ENCODE peak calls at places on chromosomes 5 and 9, in seven cellular contexts. One of them, this sample, is unnamed.

GRCh38 chr5:60633336-60633735 is 66.6 kb downstream of the DEPDC1B start:
- DNase-seq in gastrocnemius medialis: no peak
- DNase-seq in astrocyte of the spinal cord: peak; percentile 86
- DNase-seq in pancreas: peak; percentile 56
- DNase-seq in H9: no peak
- DNase-seq in mesothelial cell of epicardium: no peak
- DNase-seq in dorsolateral prefrontal cortex: no peak
- DNase-seq in this sample: no peak

GRCh38 chr5:158978061-158978745 is 121.5 kb downstream of the EBF1 start:
- DNase-seq in pancreas: no peak
- DNase-seq in astrocyte of the spinal cord: peak; percentile 85
- DNase-seq in mesothelial cell of epicardium: no peak
- DNase-seq in gastrocnemius medialis: no peak
- DNase-seq in H9: no peak
- DNase-seq in dorsolateral prefrontal cortex: no peak
- DNase-seq in this sample: no peak

GRCh38 chr5:147752666-147753290 is 29.8 kb downstream of the JAKMIP2 start:
- DNase-seq in mesothelial cell of epicardium: no peak
- DNase-seq in H9: no peak
- DNase-seq in astrocyte of the spinal cord: peak; percentile 25
- DNase-seq in dorsolateral prefrontal cortex: no peak
- DNase-seq in gastrocnemius medialis: no peak
- DNase-seq in pancreas: no peak
- DNase-seq in this sample: no peak

GRCh38 chr5:83516962-83517750 is 45.6 kb downstream of the VCAN start:
- DNase-seq in dorsolateral prefrontal cortex: no peak
- DNase-seq in pancreas: no peak
- DNase-seq in mesothelial cell of epicardium: no peak
- DNase-seq in H9: no peak
- DNase-seq in gastrocnemius medialis: no peak
- DNase-seq in astrocyte of the spinal cord: peak; percentile 34
- DNase-seq in this sample: no peak

GRCh38 chr5:73519531-73520283 is 21.5 kb downstream of the BTF3 start:
- DNase-seq in mesothelial cell of epicardium: peak; percentile 62
- DNase-seq in astrocyte of the spinal cord: peak; percentile 83
- DNase-seq in dorsolateral prefrontal cortex: peak; percentile 65
- DNase-seq in H9: peak; percentile 88
- DNase-seq in gastrocnemius medialis: peak; percentile 11
- DNase-seq in pancreas: no peak
- DNase-seq in this sample: peak; percentile 66

GRCh38 chr5:31235381-31235780 is 41.9 kb downstream of the CDH6 start:
- DNase-seq in dorsolateral prefrontal cortex: no peak
- DNase-seq in gastrocnemius medialis: no peak
- DNase-seq in H9: no peak
- DNase-seq in pancreas: no peak
- DNase-seq in mesothelial cell of epicardium: no peak
- DNase-seq in astrocyte of the spinal cord: peak; percentile 23
- DNase-seq in this sample: no peak

GRCh38 chr5:37875051-37875787 is 35.4 kb upstream of the GDNF start:
- DNase-seq in gastrocnemius medialis: no peak
- DNase-seq in mesothelial cell of epicardium: no peak
- DNase-seq in H9: no peak
- DNase-seq in astrocyte of the spinal cord: peak; percentile 91
- DNase-seq in dorsolateral prefrontal cortex: no peak
- DNase-seq in pancreas: no peak
- DNase-seq in this sample: no peak

GRCh38 chr5:116492016-116492623 is 82.5 kb downstream of the SEMA6A start:
- DNase-seq in H9: no peak
- DNase-seq in astrocyte of the spinal cord: peak; percentile 94
- DNase-seq in pancreas: no peak
- DNase-seq in mesothelial cell of epicardium: no peak
- DNase-seq in dorsolateral prefrontal cortex: no peak
- DNase-seq in gastrocnemius medialis: no peak
- DNase-seq in this sample: no peak

GRCh38 chr5:118611332-118611945 is 376.9 kb downstream of the DTWD2 start:
- DNase-seq in pancreas: no peak
- DNase-seq in H9: peak; percentile 48
- DNase-seq in astrocyte of the spinal cord: peak; percentile 44
- DNase-seq in gastrocnemius medialis: no peak
- DNase-seq in mesothelial cell of epicardium: no peak
- DNase-seq in dorsolateral prefrontal cortex: no peak
- DNase-seq in this sample: peak; percentile 16

DNA sequence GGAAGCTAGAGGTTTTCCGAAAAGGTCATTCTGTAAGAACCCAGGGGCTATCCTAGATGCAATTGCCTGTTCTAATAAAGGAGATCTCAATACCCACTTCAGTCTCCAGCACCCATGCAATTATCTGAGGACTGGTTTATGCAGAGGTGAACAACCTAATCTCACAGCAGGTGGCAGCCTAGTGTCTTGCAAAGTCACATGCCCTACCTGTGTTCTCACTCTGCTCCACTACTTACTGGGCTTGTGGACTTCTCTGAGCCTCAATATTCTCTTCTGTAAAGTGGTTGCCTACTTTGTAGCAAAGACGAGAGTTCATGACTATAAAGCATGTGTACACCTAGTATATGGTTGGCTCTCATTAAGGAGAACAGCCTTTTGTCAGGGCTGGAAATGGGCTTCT is 21.0 kb upstream of the ALDH1B1 start:
- DNase-seq in gastrocnemius medialis: peak; percentile 17
- DNase-seq in mesothelial cell of epicardium: no peak
- DNase-seq in H9: no peak
- DNase-seq in astrocyte of the spinal cord: no peak
- DNase-seq in dorsolateral prefrontal cortex: no peak
- DNase-seq in pancreas: no peak
- DNase-seq in this sample: no peak
- TF ChIP-seq CTCF in gastrocnemius medialis: no peak
- TF ChIP-seq CTCF in mesothelial cell of epicardium: no peak
- TF ChIP-seq CTCF in H9: no peak
- TF ChIP-seq CTCF in astrocyte of the spinal cord: no peak
- TF ChIP-seq CTCF in dorsolateral prefrontal cortex: no peak
- TF ChIP-seq CTCF in pancreas: no peak
- TF ChIP-seq CTCF in this sample: peak; percentile 54

GRCh38 chr5:142716963-142717362 is 31.1 kb upstream of the FGF1 start:
- DNase-seq in dorsolateral prefrontal cortex: peak; percentile 76
- DNase-seq in H9: peak; percentile 82
- DNase-seq in gastrocnemius medialis: no peak
- DNase-seq in pancreas: no peak
- DNase-seq in astrocyte of the spinal cord: peak; percentile 59
- DNase-seq in mesothelial cell of epicardium: peak; percentile 44
- DNase-seq in this sample: no peak
- TF ChIP-seq CTCF in dorsolateral prefrontal cortex: peak; percentile 57
- TF ChIP-seq CTCF in H9: peak; percentile 61
- TF ChIP-seq CTCF in gastrocnemius medialis: no peak
- TF ChIP-seq CTCF in pancreas: no peak
- TF ChIP-seq CTCF in astrocyte of the spinal cord: peak; percentile 79
- TF ChIP-seq CTCF in mesothelial cell of epicardium: peak; percentile 9
- TF ChIP-seq CTCF in this sample: peak; percentile 46

GRCh38 chr9:27785714-27786100 is 212.4 kb upstream of the C9orf72 start:
- DNase-seq in pancreas: no peak
- DNase-seq in astrocyte of the spinal cord: peak; percentile 59
- DNase-seq in mesothelial cell of epicardium: no peak
- DNase-seq in H9: no peak
- DNase-seq in dorsolateral prefrontal cortex: no peak
- DNase-seq in gastrocnemius medialis: no peak
- DNase-seq in this sample: no peak

GRCh38 chr9:27791311-27791710 is 218.0 kb upstream of the C9orf72 start:
- DNase-seq in dorsolateral prefrontal cortex: no peak
- DNase-seq in pancreas: no peak
- DNase-seq in mesothelial cell of epicardium: no peak
- DNase-seq in H9: no peak
- DNase-seq in astrocyte of the spinal cord: peak; percentile 37
- DNase-seq in gastrocnemius medialis: no peak
- DNase-seq in this sample: no peak

GRCh38 chr9:27784999-27785713 is 211.9 kb upstream of the C9orf72 start:
- DNase-seq in gastrocnemius medialis: no peak
- DNase-seq in astrocyte of the spinal cord: peak; percentile 8
- DNase-seq in H9: no peak
- DNase-seq in mesothelial cell of epicardium: no peak
- DNase-seq in pancreas: no peak
- DNase-seq in dorsolateral prefrontal cortex: no peak
- DNase-seq in this sample: no peak

GRCh38 chr9:27792971-27793689 is 219.8 kb upstream of the C9orf72 start:
- DNase-seq in mesothelial cell of epicardium: no peak
- DNase-seq in astrocyte of the spinal cord: no peak
- DNase-seq in gastrocnemius medialis: no peak
- DNase-seq in pancreas: no peak
- DNase-seq in H9: no peak
- DNase-seq in dorsolateral prefrontal cortex: no peak
- DNase-seq in this sample: no peak

DNA sequence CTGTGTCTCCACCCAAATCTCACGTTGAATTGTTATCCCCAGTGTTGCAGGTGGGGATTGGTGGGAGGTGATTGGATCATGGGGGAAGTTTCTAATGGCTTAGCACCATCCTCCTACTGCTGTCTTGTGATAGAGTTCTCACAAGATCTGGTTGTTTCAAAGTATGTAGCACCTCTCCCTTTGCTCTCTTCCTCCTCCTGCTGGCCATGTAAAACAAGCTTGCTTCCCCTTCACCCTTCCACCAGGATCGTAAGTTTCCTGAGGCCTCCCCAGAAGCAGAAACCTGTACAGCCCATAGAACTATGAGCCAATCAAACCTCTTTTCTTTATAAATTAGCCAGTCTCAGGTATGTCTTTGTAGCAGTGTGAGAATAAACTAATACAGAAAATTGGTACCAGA is 214.7 kb upstream of the C9orf72 start:
- DNase-seq in astrocyte of the spinal cord: peak; percentile 13
- DNase-seq in gastrocnemius medialis: no peak
- DNase-seq in mesothelial cell of epicardium: no peak
- DNase-seq in H9: peak; percentile 55
- DNase-seq in pancreas: no peak
- DNase-seq in dorsolateral prefrontal cortex: no peak
- DNase-seq in this sample: no peak
- TF ChIP-seq CTCF in astrocyte of the spinal cord: peak; percentile 32
- TF ChIP-seq CTCF in gastrocnemius medialis: no peak
- TF ChIP-seq CTCF in mesothelial cell of epicardium: no peak
- TF ChIP-seq CTCF in H9: peak; percentile 68
- TF ChIP-seq CTCF in pancreas: no peak
- TF ChIP-seq CTCF in dorsolateral prefrontal cortex: no peak
- TF ChIP-seq CTCF in this sample: no peak

DNA sequence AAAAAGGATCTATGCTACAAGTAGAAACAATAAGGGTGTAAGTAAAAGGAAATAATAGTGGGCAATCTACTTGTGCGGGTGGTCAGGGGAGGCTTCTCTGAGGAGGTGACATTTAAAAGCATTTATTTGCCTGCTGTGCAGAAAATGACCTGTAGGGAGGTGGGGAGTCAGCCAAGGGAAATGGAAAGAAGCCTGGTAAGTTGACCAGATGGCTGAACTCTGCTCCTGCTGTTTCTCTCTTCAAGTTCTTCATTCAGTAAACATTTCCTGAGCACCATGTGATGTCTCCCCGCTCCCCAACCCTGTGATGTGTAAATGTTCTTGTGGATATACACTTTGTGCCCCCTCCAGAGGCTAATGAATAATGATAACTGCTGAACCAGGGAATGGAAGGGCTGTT is 9.9 kb upstream of the SPIN1 start:
- DNase-seq in gastrocnemius medialis: no peak
- DNase-seq in pancreas: no peak
- DNase-seq in dorsolateral prefrontal cortex: no peak
- DNase-seq in astrocyte of the spinal cord: peak; percentile 15
- DNase-seq in H9: peak; percentile 81
- DNase-seq in mesothelial cell of epicardium: no peak
- DNase-seq in this sample: no peak
- TF ChIP-seq CTCF in gastrocnemius medialis: no peak
- TF ChIP-seq CTCF in pancreas: no peak
- TF ChIP-seq CTCF in dorsolateral prefrontal cortex: no peak
- TF ChIP-seq CTCF in astrocyte of the spinal cord: no peak
- TF ChIP-seq CTCF in H9: peak; percentile 63
- TF ChIP-seq CTCF in mesothelial cell of epicardium: no peak
- TF ChIP-seq CTCF in this sample: no peak

DNA sequence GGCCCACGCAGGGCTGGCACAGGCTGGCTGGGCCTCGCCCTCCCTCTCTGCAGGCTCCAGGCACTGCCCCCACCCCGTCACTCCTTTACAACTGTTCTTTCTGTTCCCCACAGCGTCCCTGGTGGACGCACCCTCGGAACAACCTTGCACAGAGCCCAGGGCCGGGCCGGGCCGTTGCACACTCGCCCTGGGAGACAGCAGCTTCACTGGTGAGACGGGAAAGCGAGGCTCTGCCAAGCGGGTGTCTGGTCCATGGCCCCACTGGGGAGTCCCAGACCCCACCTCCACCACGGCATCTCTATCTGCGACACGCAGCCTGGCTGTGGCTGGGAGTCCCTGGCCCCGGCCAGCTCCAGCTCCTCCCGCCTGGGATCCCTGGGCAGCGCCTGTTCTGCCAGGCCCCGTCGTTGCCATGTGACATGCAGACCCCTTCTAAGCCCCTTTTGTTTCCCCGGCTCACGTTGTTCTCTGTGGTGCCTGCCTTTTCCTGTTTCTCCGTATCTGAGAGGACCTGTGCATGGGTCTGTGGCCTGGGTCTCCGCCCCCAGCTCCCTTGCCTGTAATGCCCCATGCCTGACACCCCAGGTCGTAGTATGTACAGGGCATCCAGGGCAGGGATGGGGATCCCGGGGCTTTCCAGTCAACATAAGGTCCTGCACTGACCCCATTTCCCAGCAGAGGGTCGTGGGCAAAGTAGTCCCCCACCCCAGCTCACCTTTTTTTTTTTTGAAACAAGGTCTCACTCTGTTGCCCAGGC is 18.6 kb upstream of the QSOX2 start:
- DNase-seq in gastrocnemius medialis: no peak
- DNase-seq in mesothelial cell of epicardium: no peak
- DNase-seq in astrocyte of the spinal cord: no peak
- DNase-seq in pancreas: peak; percentile 72
- DNase-seq in dorsolateral prefrontal cortex: no peak
- DNase-seq in H9: no peak
- DNase-seq in this sample: no peak
- TF ChIP-seq CTCF in gastrocnemius medialis: no peak
- TF ChIP-seq CTCF in mesothelial cell of epicardium: no peak
- TF ChIP-seq CTCF in astrocyte of the spinal cord: peak; percentile 16
- TF ChIP-seq CTCF in pancreas: no peak
- TF ChIP-seq CTCF in dorsolateral prefrontal cortex: no peak
- TF ChIP-seq CTCF in H9: peak; percentile 33
- TF ChIP-seq CTCF in this sample: no peak

GRCh38 chr9:131348631-131349521 is 45.0 kb upstream of the PRRC2B start:
- DNase-seq in dorsolateral prefrontal cortex: peak; percentile 17
- DNase-seq in gastrocnemius medialis: no peak
- DNase-seq in astrocyte of the spinal cord: no peak
- DNase-seq in pancreas: no peak
- DNase-seq in H9: peak; percentile 56
- DNase-seq in mesothelial cell of epicardium: no peak
- DNase-seq in this sample: no peak
- TF ChIP-seq CTCF in dorsolateral prefrontal cortex: no peak
- TF ChIP-seq CTCF in gastrocnemius medialis: no peak
- TF ChIP-seq CTCF in astrocyte of the spinal cord: peak; percentile 14
- TF ChIP-seq CTCF in pancreas: no peak
- TF ChIP-seq CTCF in H9: peak; percentile 47
- TF ChIP-seq CTCF in mesothelial cell of epicardium: no peak
- TF ChIP-seq CTCF in this sample: no peak

This sample was measured in D721Med.